ENCODE peak calls at places on chromosomes 1 and 21, in six cellular contexts. U, O, J, Z, N and T are unnamed samples.

GRCh38 chr1:13699510-13699909 is 478 bp upstream of the PRDM2 start:
- DNase-seq in Z (peak), O (no peak), J (no peak), U (no peak), N (no peak), T (no peak)

GRCh38 chr1:59013276-59013927 is 229.6 kb upstream of the JUN start:
- DNase-seq in Z (peak), N (no peak), O (no peak), U (no peak), J (no peak), T (no peak)

GRCh38 chr1:161706483-161707347 is at the start of gene FCRLA:
- DNase-seq in J (no peak), N (peak), Z (no peak), O (no peak), U (no peak), T (no peak)

GRCh38 chr1:111127923-111128643 is 11.8 kb downstream of the DRAM2 start:
- DNase-seq in O (no peak), U (no peak), Z (no peak), N (peak), J (no peak), T (peak)

GRCh38 chr1:170664828-170665617 is 1.1 kb downstream of the PRRX1 start:
- DNase-seq in N (no peak), Z (no peak), J (no peak), O (peak), U (no peak), T (no peak)

GRCh38 chr21:44916965-44917364 is 3.7 kb downstream of the ITGB2 start:
- DNase-seq in N (no peak), J (no peak), U (no peak), Z (no peak), O (no peak), T (no peak)

GRCh38 chr21:19340303-19340702 is 936.7 kb upstream of the TMPRSS15 start:
- DNase-seq in Z (no peak), U (no peak), N (no peak), J (no peak), O (no peak), T (no peak)

GRCh38 chr1:229563701-229564100 is 5.2 kb upstream of the ABCB10 start:
- DNase-seq in N (no peak), U (no peak), Z (no peak), J (no peak), O (no peak), T (no peak)

GRCh38 chr1:223873044-223873443 is 27.3 kb upstream of the TP53BP2 start:
- DNase-seq in U (no peak), N (no peak), J (no peak), O (no peak), Z (no peak), T (no peak)

GRCh38 chr1:22712502-22713271 is 2.0 kb downstream of the EPHB2 start:
- DNase-seq in O (peak), N (no peak), Z (no peak), J (no peak), U (no peak), T (no peak)

DNA sequence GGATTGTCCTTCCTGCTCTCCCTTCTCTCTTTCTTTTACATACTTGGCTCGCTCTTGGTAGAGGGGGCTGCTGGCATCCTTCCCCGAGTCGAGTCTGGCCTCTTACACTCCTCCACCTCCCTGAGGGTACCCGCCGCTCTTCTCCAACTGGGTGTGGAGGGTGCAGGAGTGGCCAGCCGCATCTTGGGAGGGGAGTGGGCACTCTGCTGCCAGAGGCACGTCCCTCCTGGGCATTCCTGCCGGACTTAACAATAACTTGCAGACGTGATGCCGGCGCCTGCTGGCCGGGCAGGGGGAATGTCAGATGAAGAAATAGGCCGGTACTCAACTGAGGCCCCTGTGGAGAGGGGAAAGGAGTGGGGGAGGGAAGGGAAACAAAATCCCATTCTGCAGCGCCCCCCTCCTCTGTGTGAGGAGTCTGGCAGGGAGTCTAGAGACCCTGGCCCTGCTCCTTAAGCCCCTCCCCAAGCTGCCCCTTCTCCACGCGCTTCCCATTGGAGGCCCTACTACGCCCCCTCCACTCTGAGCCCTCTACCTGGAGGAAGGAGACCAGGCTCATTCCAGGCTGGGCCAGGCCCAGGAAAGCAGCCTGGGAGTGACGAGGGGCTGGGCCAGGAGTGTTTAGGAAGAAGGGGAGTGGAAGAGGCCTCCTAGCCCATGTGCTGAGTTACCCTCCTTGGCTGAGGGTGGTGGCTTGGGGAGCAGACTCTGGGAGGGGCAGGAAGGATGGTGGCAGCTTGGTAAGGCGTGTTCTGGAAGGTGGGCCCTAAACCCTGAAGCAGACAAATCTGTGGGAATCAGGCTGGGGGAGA is 1.8 kb downstream of the ATP2B4 start:
- DNase-seq in U (no peak), Z (peak), J (no peak), N (no peak), O (no peak), T (no peak)
- TF ChIP-seq CTCF in U (no peak), Z (peak), J (no peak), N (no peak), O (peak), T (no peak)

GRCh38 chr21:30515681-30516080 is 13.7 kb upstream of the KRTAP19-5 start:
- DNase-seq in N (no peak), U (no peak), O (no peak), J (no peak), Z (no peak), T (no peak)
- TF ChIP-seq GABPA in N (no peak), U (no peak), O (no peak), J (no peak), Z (no peak), T (no peak)

GRCh38 chr1:242813490-242814091 is 289.1 kb upstream of the PLD5 start:
- DNase-seq in U (no peak), Z (no peak), J (no peak), O (no peak), N (peak), T (no peak)
- TF ChIP-seq CTCF in U (no peak), Z (no peak), J (no peak), O (no peak), N (no peak), T (no peak)

GRCh38 chr1:60622486-60622885 is 459.9 kb upstream of the NFIA start:
- DNase-seq in N (no peak), U (no peak), J (no peak), O (no peak), Z (no peak), T (no peak)

GRCh38 chr1:60621524-60621923 is 460.8 kb upstream of the NFIA start:
- DNase-seq in U (no peak), Z (no peak), O (peak), J (no peak), N (no peak), T (no peak)

GRCh38 chr1:60615661-60616060 is 466.7 kb upstream of the NFIA start:
- DNase-seq in Z (no peak), J (no peak), O (no peak), U (no peak), N (no peak), T (no peak)

GRCh38 chr1:60620107-60620506 is 462.3 kb upstream of the NFIA start:
- DNase-seq in J (no peak), Z (no peak), N (no peak), U (no peak), O (no peak), T (no peak)
- TF ChIP-seq GABPA in J (no peak), Z (no peak), N (no peak), U (no peak), O (no peak), T (no peak)

DNA sequence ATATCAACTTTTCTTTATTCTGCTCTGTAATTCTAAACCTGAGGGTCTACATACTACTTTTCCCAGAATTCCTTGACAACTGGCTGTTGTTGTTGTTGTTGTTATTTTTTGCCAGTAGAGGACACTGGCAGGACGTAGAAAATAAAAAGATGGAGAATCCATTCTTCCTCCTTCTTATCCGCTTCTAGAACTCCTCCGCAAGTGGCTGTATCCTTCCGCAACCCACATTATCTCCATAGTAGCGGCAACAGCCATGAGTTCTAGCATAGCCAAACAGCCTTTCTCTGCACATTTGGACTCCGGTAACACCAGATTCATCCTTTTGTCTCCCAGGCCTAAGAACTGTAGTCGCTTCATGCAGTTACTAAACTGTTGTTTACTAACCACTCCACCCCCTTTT is 91.1 kb upstream of the CACHD1 start:
- DNase-seq in U (no peak), Z (peak), J (peak), N (no peak), O (no peak), T (no peak)
- TF ChIP-seq CTCF in U (no peak), Z (peak), J (peak), N (no peak), O (no peak), T (no peak)

DNA sequence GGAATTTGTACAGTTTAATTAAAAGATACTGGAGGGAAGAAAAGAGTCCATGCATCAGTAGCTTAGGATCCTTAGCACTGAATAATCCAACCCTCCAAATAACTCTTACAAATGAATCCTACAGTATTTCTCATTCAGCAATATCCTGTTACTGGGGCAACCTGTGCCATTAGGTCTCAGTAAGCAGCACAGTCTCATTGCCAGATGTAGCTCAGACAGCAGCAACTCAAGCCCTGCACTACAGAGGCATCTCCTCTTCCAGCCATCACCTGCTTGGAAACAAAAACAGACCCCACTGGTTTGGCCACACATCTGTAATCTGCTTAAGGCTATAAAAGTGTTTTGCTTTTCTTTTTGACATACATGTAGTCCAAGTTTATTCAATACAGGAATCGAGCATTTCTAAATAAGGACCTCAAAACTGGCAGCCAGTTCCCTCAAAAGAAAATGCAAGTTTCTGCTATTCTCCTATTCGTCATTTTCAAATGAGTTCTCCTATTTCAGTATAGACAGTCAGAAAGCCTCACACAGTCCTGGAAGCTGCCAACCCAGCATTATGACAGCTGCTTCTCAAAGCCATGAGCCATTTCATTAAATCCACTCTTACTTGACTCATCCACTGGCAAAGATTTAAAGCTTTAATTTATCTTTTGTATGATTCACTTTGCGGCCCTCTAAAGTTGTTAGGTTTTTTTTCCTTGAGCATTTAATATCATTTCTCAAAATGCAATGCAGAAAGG is 129.0 kb downstream of the APP start:
- DNase-seq in N (no peak), O (peak), U (no peak), J (no peak), Z (no peak), T (no peak)
- TF ChIP-seq GABPA in N (no peak), O (no peak), U (no peak), J (no peak), Z (no peak), T (no peak)

DNA sequence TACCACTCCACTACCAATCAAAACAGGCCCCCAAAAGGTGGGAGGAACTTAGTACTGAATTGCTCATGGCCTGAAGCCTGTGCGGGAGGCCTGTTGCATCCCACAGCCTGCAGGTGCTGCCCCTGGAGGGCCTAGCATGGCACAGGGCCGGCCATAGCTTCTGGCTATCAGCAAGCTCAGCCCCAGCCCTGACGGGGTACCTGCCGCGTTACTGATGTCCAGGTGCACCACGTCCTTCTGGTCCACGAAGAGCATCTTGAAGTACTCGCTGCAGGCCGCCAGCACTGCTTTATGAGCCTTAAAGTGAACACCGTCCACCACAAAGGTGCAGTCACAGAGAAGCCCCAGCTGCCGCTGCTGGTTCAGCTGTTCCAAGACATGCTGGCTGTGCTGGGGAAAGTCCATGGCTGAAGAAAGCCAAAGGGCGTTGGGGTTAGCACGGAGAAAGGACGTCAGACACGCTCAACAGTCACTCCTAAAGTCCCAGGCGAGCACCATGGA is 27.8 kb downstream of the ZBTB17 start:
- DNase-seq in Z (no peak), N (no peak), O (no peak), J (no peak), U (no peak), T (no peak)
- TF ChIP-seq CTCF in Z (peak), N (no peak), O (no peak), J (no peak), U (no peak), T (no peak)

GRCh38 chr1:98018074-98018473 is 97.2 kb upstream of the DPYD start:
- DNase-seq in O (no peak), Z (no peak), N (no peak), U (no peak), J (no peak), T (no peak)

GRCh38 chr1:98019747-98020146 is 98.9 kb upstream of the DPYD start:
- DNase-seq in O (no peak), U (no peak), Z (no peak), N (no peak), J (no peak), T (no peak)

DNA sequence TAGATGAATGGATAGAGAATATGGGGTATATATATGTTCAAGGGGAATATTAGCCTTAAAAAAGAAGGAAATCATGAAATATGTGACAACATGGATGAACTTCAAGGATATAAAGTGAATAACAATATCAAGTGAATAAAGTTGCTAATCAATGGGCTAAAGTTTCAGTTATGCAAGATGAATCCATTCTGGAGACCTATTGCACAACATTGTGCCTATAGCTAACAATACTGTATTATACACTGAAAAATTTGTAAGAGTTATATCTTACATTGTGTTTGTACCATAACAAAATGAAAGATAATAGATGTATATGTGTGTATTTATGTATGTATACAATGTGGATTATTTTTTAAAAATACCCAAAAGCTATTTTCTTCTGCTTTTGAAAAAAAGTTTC is 96.3 kb upstream of the DPYD start:
- DNase-seq in O (no peak), U (no peak), J (no peak), N (no peak), Z (no peak), T (no peak)
- TF ChIP-seq GABPA in O (no peak), U (no peak), J (no peak), N (no peak), Z (no peak), T (no peak)

GRCh38 chr1:9146156-9146555 is 17.3 kb upstream of the GPR157 start:
- DNase-seq in O (no peak), Z (no peak), U (no peak), N (no peak), J (no peak), T (no peak)

GRCh38 chr1:9149151-9149550 is 20.2 kb upstream of the GPR157 start:
- DNase-seq in Z (no peak), N (no peak), J (no peak), O (no peak), U (no peak), T (no peak)

GRCh38 chr1:9145021-9145668 is 16.2 kb upstream of the GPR157 start:
- DNase-seq in O (no peak), J (peak), Z (no peak), N (no peak), U (peak), T (peak)

GRCh38 chr1:9143250-9143649 is 14.3 kb upstream of the GPR157 start:
- DNase-seq in N (no peak), Z (no peak), J (no peak), U (no peak), O (no peak), T (peak)

DNA sequence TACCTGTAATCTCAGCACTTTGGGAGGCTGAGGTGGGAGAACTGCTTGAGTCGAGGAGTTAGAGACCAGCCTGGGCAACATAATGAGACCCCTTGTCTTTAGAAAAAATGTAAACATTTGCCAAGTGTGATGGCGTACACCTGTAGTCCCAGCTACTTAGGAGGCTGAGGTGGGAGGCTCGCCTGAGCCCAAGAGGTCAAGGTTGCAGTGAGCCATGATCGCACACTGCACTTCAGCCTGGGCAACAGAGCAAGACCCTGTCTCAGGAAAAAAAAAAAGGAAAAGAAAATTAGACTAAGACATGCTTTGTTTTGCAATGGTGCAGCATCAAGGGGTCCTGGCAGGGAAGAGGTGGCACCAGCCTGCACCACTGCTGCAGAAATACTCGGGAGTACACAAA is 16.8 kb upstream of the GPR157 start:
- DNase-seq in J (no peak), U (no peak), N (no peak), Z (no peak), O (no peak), T (no peak)
- TF ChIP-seq CTCF in J (no peak), U (no peak), N (no peak), Z (no peak), O (no peak), T (no peak)